ENCODE peak calls at places on chromosome 17, in eight cellular contexts. U is NB4, F is IMR-90, H is H54, L is sigmoid colon, G is Peyer's patch, N is A549, P is adrenal gland. T is an unnamed sample.

GRCh38 chr17:72516772-72517399 is 396.1 kb downstream of the SOX9 start:
- DNase-seq in F (no peak), U (peak), L (no peak), H (no peak), G (no peak), P (no peak), N (peak), T (no peak)

GRCh38 chr17:1201132-1201702 is 21.4 kb upstream of the ABR start:
- DNase-seq in F (no peak), G (no peak), L (no peak), H (no peak), U (no peak), N (no peak), P (peak), T (no peak)

GRCh38 chr17:7064248-7064647 is 15.8 kb downstream of the CLEC10A start:
- DNase-seq in L (no peak), F (no peak), U (no peak), G (no peak), H (no peak), N (no peak), P (no peak), T (no peak)

GRCh38 chr17:76635039-76635438 is 8.5 kb downstream of the ST6GALNAC1 start:
- DNase-seq in P (no peak), N (no peak), H (no peak), L (no peak), F (peak), G (no peak), U (no peak), T (no peak)

GRCh38 chr17:73091410-73091769 is 1.1 kb downstream of the SLC39A11 start:
- DNase-seq in F (no peak), U (no peak), G (no peak), P (no peak), N (no peak), L (no peak), H (no peak), T (no peak)

GRCh38 chr17:80891096-80892018 is 100.3 kb upstream of the CHMP6 start:
- DNase-seq in F (peak), L (peak), N (peak), H (peak), G (no peak), U (peak), P (peak), T (no peak)

GRCh38 chr17:76789235-76789788 is 51.4 kb downstream of the MFSD11 start:
- DNase-seq in N (no peak), H (no peak), L (no peak), G (no peak), F (no peak), P (no peak), U (no peak), T (no peak)

GRCh38 chr17:41617136-41617535 is 4.6 kb upstream of the KRT16 start:
- DNase-seq in F (no peak), G (peak), L (peak), N (no peak), H (no peak), U (no peak), P (no peak), T (no peak)

GRCh38 chr17:57468932-57469775 is 212.8 kb downstream of the MSI2 start:
- DNase-seq in H (no peak), U (no peak), L (no peak), N (no peak), P (no peak), G (no peak), F (no peak), T (no peak)

GRCh38 chr17:42598905-42599304 is 10.3 kb downstream of the RETREG3 start:
- DNase-seq in F (no peak), U (peak), L (peak), P (no peak), H (no peak), N (no peak), G (no peak), T (no peak)

GRCh38 chr17:81432873-81433451 is 37.7 kb downstream of the BAHCC1 start:
- DNase-seq in F (no peak), G (no peak), P (no peak), U (no peak), H (peak), N (peak), L (no peak), T (no peak)

GRCh38 chr17:44006581-44007345 is 2.3 kb downstream of the NAGS start:
- DNase-seq in G (peak), U (peak), N (peak), H (peak), F (peak), P (peak), L (peak), T (peak)
- TF ChIP-seq POLR2A in G (peak), U (no peak), N (peak), H (no peak), F (peak), P (no peak), L (no peak), T (no peak)

DNA sequence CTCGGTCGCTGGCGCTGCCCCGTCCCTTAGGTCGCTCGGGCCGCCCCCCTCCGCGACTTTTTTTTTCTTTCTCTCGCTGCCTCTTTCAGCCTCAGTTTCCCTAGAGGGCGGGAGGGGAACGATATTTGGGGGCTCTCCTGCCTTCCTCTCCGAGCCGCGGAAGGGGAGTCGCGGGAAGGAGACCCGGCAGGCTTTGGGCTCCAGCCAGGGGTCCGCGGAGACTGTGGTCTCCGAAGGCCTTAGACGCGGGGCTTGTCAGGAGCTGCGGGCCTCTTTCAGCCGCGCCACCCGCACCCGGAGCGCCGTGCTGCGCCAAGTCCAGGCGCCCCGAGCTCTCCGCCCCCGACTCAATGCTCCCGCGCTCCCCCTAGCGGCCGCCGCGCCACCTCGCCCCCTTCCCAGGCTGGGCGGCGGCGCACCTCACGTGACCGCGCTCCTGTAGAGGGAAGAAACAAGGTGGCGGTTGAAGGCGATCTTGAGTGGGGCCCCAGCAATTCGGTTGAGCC is at the start of gene LRRC37B:
- DNase-seq in P (peak), F (peak), G (peak), H (peak), U (peak), N (peak), L (peak), T (peak)
- TF ChIP-seq POLR2A in P (peak), F (no peak), G (peak), H (peak), U (peak), N (peak), L (no peak), T (peak)

DNA sequence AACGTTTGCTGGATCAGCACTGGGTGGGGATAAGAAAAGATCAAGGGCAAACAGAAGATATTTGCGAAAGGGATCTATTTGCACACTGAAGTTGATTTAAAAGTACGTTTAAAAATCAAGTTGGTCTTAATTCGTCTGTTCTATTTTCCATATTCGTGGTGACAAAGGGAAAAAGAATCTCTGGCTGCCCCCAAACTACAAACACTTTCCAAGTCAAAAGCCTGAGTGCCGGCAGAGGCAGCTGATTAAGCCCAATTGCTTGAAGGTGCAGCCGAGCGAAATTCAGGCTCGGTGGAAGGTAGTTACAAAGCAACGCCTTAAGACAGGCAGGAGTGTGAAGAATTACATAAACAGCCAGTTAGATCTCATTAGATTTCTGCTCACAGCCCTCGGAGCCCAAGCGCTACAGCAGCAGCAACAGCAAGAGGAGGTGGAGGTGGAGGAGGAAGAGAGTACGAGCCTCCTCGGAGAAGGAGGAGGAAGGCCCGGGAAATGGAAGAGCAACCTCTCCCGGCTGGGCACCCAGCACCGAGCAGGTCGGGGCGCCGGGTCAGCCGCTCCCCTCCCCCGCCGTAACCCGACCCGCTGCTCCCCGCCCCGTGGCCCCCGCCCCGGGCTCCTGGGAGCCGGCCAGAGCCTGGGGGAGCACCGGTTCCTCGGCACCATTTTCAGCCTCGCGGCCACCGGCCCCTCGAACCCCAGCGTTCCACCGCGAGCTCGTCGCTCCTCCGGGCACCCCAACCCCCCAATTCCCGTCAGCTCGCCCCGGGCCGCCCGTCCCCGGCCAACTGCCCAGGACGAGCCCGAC is 890 bp downstream of the TOB1 start:
- DNase-seq in P (peak), L (peak), H (no peak), U (peak), N (peak), F (peak), G (peak), T (no peak)
- TF ChIP-seq POLR2A in P (peak), L (peak), H (no peak), U (no peak), N (no peak), F (peak), G (no peak), T (no peak)

DNA sequence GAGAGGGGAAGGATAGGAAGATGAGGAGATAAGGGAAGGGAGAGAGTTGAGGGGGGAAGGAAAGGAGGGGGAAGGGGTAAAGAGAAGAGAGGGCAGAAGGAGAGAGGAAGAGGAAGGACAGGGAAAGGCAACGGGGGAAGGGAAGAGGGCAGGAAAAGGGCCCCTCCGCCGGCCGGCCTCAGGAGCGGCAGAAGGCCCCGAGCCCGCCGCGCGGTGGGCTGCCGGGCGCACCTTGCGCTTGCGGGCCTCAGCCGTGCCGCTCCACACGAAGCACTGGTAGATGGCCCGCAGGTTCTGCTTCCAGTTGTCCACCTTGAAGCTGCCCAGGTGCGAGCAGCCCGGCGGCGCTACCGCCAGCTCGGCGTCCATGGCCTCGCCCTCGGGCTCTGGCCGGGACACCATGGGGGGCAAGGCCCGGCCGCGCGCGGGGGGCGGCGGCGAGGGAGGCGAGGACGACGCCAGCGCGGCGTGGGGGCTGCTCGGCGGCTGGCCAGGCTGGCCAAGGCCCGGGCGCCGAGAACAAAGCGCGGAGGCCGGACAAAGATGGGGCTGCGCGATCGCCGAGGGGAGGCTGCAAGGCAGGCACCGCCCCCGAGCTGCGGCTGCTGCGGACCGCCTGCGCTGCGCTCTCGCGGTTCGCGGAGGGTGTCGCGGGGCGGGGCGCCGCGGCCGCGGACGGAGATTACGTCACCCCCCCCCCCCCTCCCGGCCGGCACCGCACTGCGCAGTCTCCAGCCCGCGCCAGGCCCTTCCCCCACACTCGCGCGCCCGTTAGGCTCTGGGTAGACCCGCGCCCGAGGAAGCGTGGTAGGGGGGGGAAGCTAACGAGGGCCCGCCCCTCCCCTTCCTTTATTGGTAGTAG is at the start of gene USP22:
- DNase-seq in U (no peak), H (peak), N (no peak), P (no peak), L (no peak), G (peak), F (no peak), T (peak)
- TF ChIP-seq POLR2A in U (peak), H (peak), N (peak), P (peak), L (no peak), G (peak), F (peak), T (peak)

DNA sequence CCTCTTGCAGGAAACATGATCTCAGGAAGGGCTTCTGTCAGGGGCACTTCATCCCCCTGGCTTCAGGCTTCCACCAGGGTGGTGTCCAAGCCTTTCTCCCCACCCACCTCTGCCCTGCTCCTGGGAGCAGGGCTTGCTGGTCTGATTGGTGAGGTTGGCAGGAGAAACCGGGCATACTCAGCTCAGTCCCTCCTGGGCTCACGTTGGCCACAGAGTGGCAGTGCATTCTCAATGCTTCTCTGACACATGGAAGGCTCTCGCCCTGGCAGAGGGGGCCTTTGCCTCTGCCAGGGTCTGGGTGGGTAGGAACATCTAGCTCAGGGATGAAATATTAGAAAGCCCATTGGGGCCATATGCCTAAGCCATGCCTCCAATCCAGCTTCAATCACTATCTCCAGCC is 142.8 kb downstream of the AXIN2 start:
- DNase-seq in G (no peak), N (no peak), H (no peak), F (no peak), U (no peak), P (no peak), L (no peak), T (no peak)
- TF ChIP-seq POLR2A in G (no peak), N (no peak), H (no peak), F (no peak), U (no peak), P (no peak), L (no peak), T (no peak)

T was measured in GM12892.